ENCODE peak calls at places on chromosomes 3 and 15, in five cellular contexts. I is transverse colon, B is thyroid gland, G is lower leg skin, Y is HCT116. W is an unnamed sample.

GRCh38 chr3:113589971-113590370 is 57.6 kb downstream of the SIDT1 start:
- DNase-seq in I (no peak), B (no peak), Y (no peak), G (no peak), W (no peak)

GRCh38 chr15:31223478-31224350 is 102.9 kb upstream of the KLF13 start:
- DNase-seq in I (no peak), B (peak), Y (no peak), G (no peak), W (no peak)

GRCh38 chr3:46316258-46316657 is 37.7 kb upstream of the CCR2 start:
- DNase-seq in G (no peak), I (no peak), B (no peak), Y (no peak), W (no peak)

GRCh38 chr3:106302451-106303221 is 433.8 kb upstream of the CBLB start:
- DNase-seq in B (no peak), I (no peak), G (no peak), Y (no peak), W (peak)

GRCh38 chr15:87736401-87736800 is 520.1 kb downstream of the NTRK3 start:
- DNase-seq in Y (no peak), I (no peak), B (no peak), G (no peak), W (no peak)

GRCh38 chr3:16841906-16842709 is 42.6 kb upstream of the PLCL2 start:
- DNase-seq in B (peak), G (peak), I (peak), Y (no peak), W (peak)

GRCh38 chr15:98859149-98859548 is 148.4 kb downstream of the PGPEP1L start:
- DNase-seq in I (no peak), G (no peak), Y (no peak), B (no peak), W (no peak)

GRCh38 chr3:179455954-179456353 is 4.7 kb upstream of the GNB4 start:
- DNase-seq in B (no peak), Y (no peak), I (no peak), G (no peak), W (no peak)

DNA sequence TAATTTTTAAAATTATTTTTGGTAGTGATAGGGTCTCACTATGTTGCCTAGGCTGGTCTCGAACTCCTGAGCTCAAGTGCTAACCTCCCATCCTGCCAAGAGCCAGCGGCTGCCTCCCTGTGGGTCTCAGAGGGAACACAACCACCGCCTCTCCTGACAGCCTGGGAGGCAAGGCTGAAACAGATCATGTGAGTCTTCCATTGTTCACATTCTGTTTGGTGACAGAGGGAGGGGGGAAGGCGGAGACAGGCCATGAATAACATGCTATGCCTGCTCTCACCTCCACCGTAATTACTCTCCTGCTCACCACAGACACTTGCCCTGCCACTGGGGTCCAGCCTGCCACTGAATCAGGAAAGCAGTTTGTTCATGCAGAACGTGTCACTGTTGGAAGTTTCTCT is 78.3 kb upstream of the RASGRF1 start:
- DNase-seq in I (no peak), Y (peak), G (peak), B (peak), W (no peak)
- TF ChIP-seq CTCF in I (no peak), Y (peak), G (no peak), B (no peak), W (no peak)

GRCh38 chr15:41020311-41020710 is 67.0 kb downstream of the CHAC1 start:
- DNase-seq in I (no peak), Y (no peak), B (no peak), G (no peak), W (no peak)
- TF ChIP-seq CTCF in I (no peak), Y (no peak), B (no peak), G (no peak), W (no peak)

GRCh38 chr3:50327943-50328691 is at the start of gene TUSC2:
- DNase-seq in I (peak), Y (peak), G (peak), B (peak), W (peak)
- TF ChIP-seq CTCF in I (no peak), Y (no peak), G (no peak), B (no peak), W (no peak)

GRCh38 chr3:129766135-129766534 is 127.4 kb downstream of the TMCC1 start:
- DNase-seq in Y (no peak), G (no peak), I (no peak), B (no peak), W (no peak)
- TF ChIP-seq CTCF in Y (no peak), G (no peak), I (no peak), B (no peak), W (no peak)

GRCh38 chr3:192913540-192913939 is 4.1 kb downstream of the MB21D2 start:
- DNase-seq in Y (no peak), G (no peak), I (no peak), B (no peak), W (no peak)
- TF ChIP-seq CTCF in Y (no peak), G (no peak), I (no peak), B (no peak), W (no peak)

GRCh38 chr15:72342385-72342784 is 22.4 kb upstream of the CELF6 start:
- DNase-seq in I (peak), Y (peak), G (no peak), B (peak), W (no peak)
- TF ChIP-seq CTCF in I (peak), Y (peak), G (no peak), B (no peak), W (peak)

GRCh38 chr3:196569003-196569516 is 600 bp downstream of the FBXO45 start:
- DNase-seq in B (peak), I (peak), G (peak), Y (no peak), W (peak)
- TF ChIP-seq CTCF in B (no peak), I (no peak), G (no peak), Y (no peak), W (no peak)

GRCh38 chr3:42535981-42536784 is 33.7 kb downstream of the VIPR1 start:
- DNase-seq in Y (no peak), G (no peak), B (peak), I (peak), W (peak)
- TF ChIP-seq CTCF in Y (peak), G (no peak), B (peak), I (peak), W (peak)